ENCODE peak calls at places on chromosome 11, in five cellular contexts. B is right lobe of liver; S is HepG2; P is RPMI7951; G is activated naive CD8-positive, alpha-beta T cell treated with anti-CD3 and anti-CD28 coated beads, Interleukin-2, amount 50 U/mL, for 24 hours. Y is an unnamed sample.

GRCh38 chr11:128451651-128452470 is 135.5 kb downstream of the ETS1 start:
- DNase-seq in B (peak; percentile 59), S (peak; percentile 82), G (no peak), P (peak; percentile 58), Y (no peak)

GRCh38 chr11:123219066-123219697 is 24.1 kb upstream of the CLMP start:
- DNase-seq in G (no peak), B (no peak), S (no peak), P (peak; percentile 38), Y (peak; percentile 72)

GRCh38 chr11:76808158-76808557 is 25.0 kb downstream of the TSKU start:
- DNase-seq in S (no peak), B (no peak), G (no peak), P (no peak), Y (no peak)

GRCh38 chr11:106456651-106457050 is 379.2 kb downstream of the AASDHPPT start:
- DNase-seq in P (peak; percentile 33), B (no peak), G (no peak), S (no peak), Y (no peak)

GRCh38 chr11:61551630-61552029 is 29.2 kb downstream of the SYT7 start:
- DNase-seq in P (peak; percentile 65), G (no peak), B (no peak), S (no peak), Y (no peak)

GRCh38 chr11:45739866-45740265 is 65.1 kb upstream of the SLC35C1 start:
- DNase-seq in B (no peak), S (no peak), P (no peak), G (no peak), Y (no peak)

GRCh38 chr11:124612045-124612444 is 817 bp downstream of the PANX3 start:
- DNase-seq in P (peak; percentile 15), B (no peak), G (no peak), S (no peak), Y (no peak)

GRCh38 chr11:7688238-7688826 is 15.0 kb upstream of the CYB5R2 start:
- DNase-seq in S (peak; percentile 16), B (no peak), P (peak; percentile 21), G (no peak), Y (peak; percentile 49)

GRCh38 chr11:66546368-66546965 is at the start of gene ACTN3:
- DNase-seq in S (peak; percentile 17), P (peak; percentile 48), G (peak; percentile 22), B (no peak), Y (no peak)

GRCh38 chr11:1970956-1971355 is 23.8 kb downstream of the MRPL23 start:
- DNase-seq in P (no peak), B (peak; percentile 29), G (no peak), S (no peak), Y (no peak)

GRCh38 chr11:13216019-13217006 is 61.3 kb upstream of the BMAL1 start:
- DNase-seq in P (peak; percentile 98), B (no peak), G (peak; percentile 48), S (peak; percentile 37), Y (no peak)

GRCh38 chr11:824292-824880 is 3.3 kb upstream of the CRACR2B start:
- DNase-seq in S (no peak), P (no peak), B (no peak), G (no peak), Y (no peak)

GRCh38 chr11:71265559-71266092 is 13.2 kb upstream of the SHANK2 start:
- DNase-seq in P (no peak), B (no peak), G (no peak), S (no peak), Y (no peak)

GRCh38 chr11:115178705-115179104 is 325.5 kb downstream of the CADM1 start:
- DNase-seq in S (no peak), B (no peak), G (no peak), P (no peak), Y (no peak)

GRCh38 chr11:117614695-117615094 is 182.3 kb downstream of the DSCAML1 start:
- DNase-seq in S (no peak), P (no peak), B (no peak), G (no peak), Y (peak; percentile 26)

GRCh38 chr11:122486793-122487495 is 168.6 kb upstream of the UBASH3B start:
- DNase-seq in G (no peak), P (no peak), S (no peak), B (no peak), Y (peak; percentile 19)

GRCh38 chr11:29161216-29161615 is 855.6 kb downstream of the KCNA4 start:
- DNase-seq in P (peak; percentile 33), G (no peak), S (no peak), B (no peak), Y (no peak)

GRCh38 chr11:108693852-108694251 is 29.0 kb downstream of the DDX10 start:
- DNase-seq in P (peak; percentile 70), B (no peak), G (no peak), S (no peak), Y (no peak)

GRCh38 chr11:96714689-96715088 is 324.9 kb downstream of the JRKL start:
- DNase-seq in P (no peak), G (no peak), S (no peak), B (no peak), Y (no peak)

GRCh38 chr11:69232821-69233760 is 60.9 kb upstream of the MYEOV start:
- DNase-seq in G (no peak), B (peak; percentile 39), P (no peak), S (no peak), Y (peak; percentile 31)